ENCODE peak calls at places on chromosomes 5 and 9, in ten cellular contexts. O, P, H, A, V, D, J, W, E and I are unnamed samples.

GRCh38 chr9:32128546-32128945 is 255.9 kb upstream of the ACO1 start:
- DNase-seq in V (peak; percentile 32), O (peak; percentile 71), W (peak; percentile 20), J (no peak), P (no peak), H (no peak), D (no peak), A (no peak), E (no peak), I (no peak)

GRCh38 chr9:126502417-126503332 is 111.1 kb upstream of the LMX1B start:
- DNase-seq in A (no peak), E (no peak), V (peak; percentile 50), P (no peak), J (no peak), H (no peak), D (no peak), W (peak; percentile 54), O (peak; percentile 45), I (no peak)

GRCh38 chr9:137919095-137919465 is 41.5 kb downstream of the CACNA1B start:
- DNase-seq in J (no peak), D (no peak), E (no peak), O (no peak), A (no peak), W (no peak), P (no peak), H (no peak), V (no peak), I (no peak)

GRCh38 chr9:27162045-27162444 is 53.0 kb downstream of the TEK start:
- DNase-seq in A (peak; percentile 79), V (no peak), D (no peak), E (no peak), H (no peak), J (peak; percentile 34), P (peak; percentile 45), O (no peak), W (no peak), I (peak; percentile 82)

GRCh38 chr9:129867138-129868032 is 32.1 kb downstream of the USP20 start:
- DNase-seq in D (no peak), W (peak; percentile 42), H (no peak), J (no peak), V (peak; percentile 50), P (no peak), A (no peak), E (no peak), O (no peak), I (no peak)

GRCh38 chr5:141914154-141914743 is 9.4 kb upstream of the DELE1 start:
- DNase-seq in W (peak; percentile 85), E (peak; percentile 71), H (peak; percentile 60), A (no peak), D (peak; percentile 59), O (no peak), P (no peak), J (no peak), V (peak; percentile 77), I (no peak)

GRCh38 chr9:2022560-2022959 is 7.4 kb downstream of the SMARCA2 start:
- DNase-seq in A (no peak), H (no peak), P (no peak), O (no peak), J (no peak), E (no peak), V (no peak), W (no peak), D (no peak), I (peak; percentile 67)

GRCh38 chr9:77883846-77884771 is 147.5 kb downstream of the GNAQ start:
- DNase-seq in A (peak; percentile 36), O (peak; percentile 26), H (no peak), D (no peak), J (no peak), W (peak; percentile 53), E (no peak), V (no peak), P (peak; percentile 73), I (no peak)

GRCh38 chr9:127119319-127119709 is 3.1 kb downstream of the ANGPTL2 start:
- DNase-seq in E (no peak), V (no peak), J (no peak), H (no peak), W (no peak), O (no peak), A (no peak), D (no peak), P (no peak), I (no peak)

GRCh38 chr9:115211413-115212204 is 93.7 kb upstream of the TNC start:
- DNase-seq in J (no peak), H (no peak), V (no peak), W (no peak), O (no peak), A (peak; percentile 62), E (no peak), D (no peak), P (peak; percentile 61), I (no peak)

GRCh38 chr5:174610968-174611367 is 113.4 kb upstream of the MSX2 start:
- DNase-seq in H (no peak), D (no peak), O (no peak), E (no peak), J (peak; percentile 67), A (peak; percentile 75), W (no peak), P (peak; percentile 30), V (no peak), I (peak; percentile 7)

GRCh38 chr5:134825212-134825611 is 20.6 kb upstream of the C5orf24 start:
- DNase-seq in J (no peak), A (no peak), O (no peak), H (no peak), E (no peak), P (no peak), V (no peak), D (no peak), W (no peak), I (no peak)

GRCh38 chr9:107586493-107586892 is 96.9 kb upstream of the KLF4 start:
- DNase-seq in P (no peak), A (no peak), W (no peak), D (no peak), O (no peak), H (no peak), E (no peak), V (no peak), J (no peak), I (no peak)

GRCh38 chr5:107605596-107606125 is 65.1 kb downstream of the EFNA5 start:
- DNase-seq in J (no peak), O (no peak), A (no peak), V (no peak), E (no peak), H (no peak), W (no peak), D (no peak), P (no peak), I (no peak)

GRCh38 chr9:105632807-105633206 is 29.4 kb upstream of the TAL2 start:
- DNase-seq in P (no peak), D (no peak), E (no peak), A (no peak), V (no peak), O (no peak), H (no peak), J (no peak), W (no peak), I (no peak)

GRCh38 chr9:105633373-105633772 is 28.9 kb upstream of the TAL2 start:
- DNase-seq in W (no peak), P (no peak), O (peak; percentile 92), A (no peak), H (no peak), E (no peak), D (no peak), J (no peak), V (no peak), I (no peak)

GRCh38 chr9:105639936-105640335 is 22.3 kb upstream of the TAL2 start:
- DNase-seq in V (no peak), E (no peak), A (no peak), J (no peak), O (no peak), D (no peak), P (no peak), W (no peak), H (no peak), I (no peak)

GRCh38 chr9:105636331-105636730 is 25.9 kb upstream of the TAL2 start:
- DNase-seq in W (no peak), E (no peak), A (peak; percentile 29), O (no peak), P (peak; percentile 28), J (no peak), D (no peak), H (no peak), V (no peak), I (no peak)

DNA sequence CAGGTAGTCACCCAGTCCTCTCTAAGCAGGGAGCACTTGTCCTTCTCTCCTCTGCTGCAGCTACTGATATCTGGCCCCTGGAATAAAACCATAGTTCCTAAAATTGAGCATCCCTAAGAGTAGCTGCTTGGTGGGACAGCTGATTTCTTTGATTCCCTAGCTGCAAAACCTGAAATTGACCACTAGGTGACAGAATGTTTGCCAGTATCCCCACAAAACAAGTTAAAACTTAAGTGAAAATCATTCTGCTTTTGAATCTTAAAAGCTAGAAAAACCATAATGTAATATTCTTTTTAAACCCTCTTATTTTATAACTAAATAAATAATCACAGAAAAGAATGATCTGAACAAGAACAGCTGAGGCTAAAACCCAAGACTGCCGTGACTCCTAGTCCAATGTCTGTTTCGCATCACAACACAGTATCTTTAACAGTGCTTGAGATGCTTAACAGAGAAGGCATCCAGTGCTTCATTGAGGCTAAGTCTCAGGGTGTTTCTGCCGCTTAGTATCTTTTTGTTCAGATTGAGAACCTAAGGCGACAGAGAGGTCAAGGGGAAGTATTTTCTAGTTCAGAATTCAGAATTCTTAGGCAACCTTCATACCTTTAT is 24.4 kb upstream of the TAL2 start:
- DNase-seq in P (peak; percentile 10), A (peak; percentile 3), V (no peak), H (no peak), J (no peak), W (peak; percentile 48), E (no peak), O (no peak), D (no peak), I (no peak)
- TF ChIP-seq CTCF in P (peak; percentile 56), A (peak; percentile 34), V (peak; percentile 41), H (peak; percentile 43), J (peak; percentile 60), W (peak; percentile 87), E (peak; percentile 68), O (peak; percentile 62), D (peak; percentile 81), I (peak; percentile 60)

GRCh38 chr9:98383758-98384157 is 128.3 kb upstream of the TBC1D2 start:
- DNase-seq in O (no peak), V (no peak), D (no peak), E (no peak), W (peak; percentile 48), P (peak; percentile 35), H (no peak), A (peak; percentile 46), J (no peak), I (no peak)
- TF ChIP-seq CTCF in O (peak; percentile 49), V (no peak), D (no peak), E (no peak), W (peak; percentile 30), P (peak; percentile 40), H (no peak), A (peak; percentile 37), J (peak; percentile 48), I (no peak)

GRCh38 chr9:75855509-75855908 is 35.0 kb upstream of the PCSK5 start:
- DNase-seq in A (peak; percentile 4), V (no peak), J (no peak), D (peak; percentile 30), W (peak; percentile 71), O (peak; percentile 26), E (no peak), H (peak; percentile 46), P (peak; percentile 30), I (no peak)
- TF ChIP-seq CTCF in A (peak; percentile 41), V (no peak), J (peak; percentile 26), D (peak; percentile 46), W (peak; percentile 65), O (peak; percentile 31), E (no peak), H (peak; percentile 20), P (peak; percentile 39), I (peak; percentile 65)

GRCh38 chr5:23405316-23406068 is 101.9 kb upstream of the PRDM9 start:
- DNase-seq in P (no peak), H (no peak), W (no peak), V (no peak), A (no peak), D (no peak), J (no peak), O (no peak), E (no peak), I (no peak)
- TF ChIP-seq CTCF in P (no peak), H (no peak), W (peak; percentile 26), V (no peak), A (no peak), D (no peak), J (peak; percentile 8), O (no peak), E (no peak), I (no peak)